ENCODE peak calls at places on chromosome 19, in ten cellular contexts. F, Z, B, T, P, H, W, S, A and O are unnamed samples.

GRCh38 chr19:12065100-12065538 is 588 bp downstream of the ZNF844 start:
- DNase-seq in S (no peak), P (peak; percentile 58), Z (peak; percentile 31), F (no peak), A (peak; percentile 26), H (peak; percentile 68), W (peak; percentile 38), B (peak; percentile 47), T (no peak), O (no peak)

GRCh38 chr19:33905473-33905936 is 108.8 kb downstream of the KCTD15 start:
- DNase-seq in S (no peak), B (no peak), P (no peak), W (no peak), F (no peak), Z (peak; percentile 28), T (no peak), A (no peak), H (peak; percentile 46), O (no peak)

GRCh38 chr19:54096642-54097106 is 3.9 kb downstream of the OSCAR start:
- DNase-seq in W (peak; percentile 17), F (no peak), S (no peak), H (peak; percentile 58), Z (no peak), P (no peak), A (no peak), T (no peak), B (peak; percentile 57), O (peak; percentile 32)

GRCh38 chr19:51111606-51112005 is 3.4 kb upstream of the CTU1 start:
- DNase-seq in A (peak; percentile 25), H (no peak), W (no peak), S (no peak), P (no peak), F (no peak), Z (no peak), B (no peak), T (no peak), O (no peak)

GRCh38 chr19:2636897-2637683 is 65.4 kb downstream of the GNG7 start:
- DNase-seq in H (peak; percentile 59), B (peak; percentile 40), Z (peak; percentile 65), S (peak; percentile 37), T (no peak), A (peak; percentile 61), W (peak; percentile 31), P (no peak), F (peak; percentile 75), O (no peak)

GRCh38 chr19:10450853-10451609 is 30.7 kb downstream of the PDE4A start:
- DNase-seq in W (no peak), A (peak; percentile 75), Z (no peak), B (no peak), S (no peak), H (no peak), F (no peak), P (no peak), T (no peak), O (peak; percentile 76)

GRCh38 chr19:1747285-1748114 is 5.8 kb upstream of the ONECUT3 start:
- DNase-seq in B (peak; percentile 77), A (peak; percentile 69), H (peak; percentile 73), P (no peak), Z (peak; percentile 40), W (peak; percentile 80), T (peak; percentile 93), S (peak; percentile 69), F (peak; percentile 55), O (peak; percentile 49)

GRCh38 chr19:40995355-40995754 is 4.3 kb downstream of the CYP2B6 start:
- DNase-seq in F (no peak), T (no peak), A (no peak), Z (no peak), S (no peak), H (no peak), B (no peak), W (no peak), P (no peak), O (no peak)

GRCh38 chr19:15673176-15673654 is 328 bp downstream of the CYP4F12 start:
- DNase-seq in W (no peak), S (no peak), A (no peak), Z (no peak), F (peak; percentile 20), B (no peak), P (no peak), H (no peak), T (no peak), O (no peak)
- H3K4me3 ChIP-seq in W (no peak overlapping the region), S (no peak overlapping the region), A (no peak overlapping the region), Z (no peak overlapping the region), F (no peak overlapping the region), B (no peak overlapping the region), P (no peak overlapping the region), H (no peak overlapping the region), T (no peak overlapping the region), O (no peak overlapping the region)

DNA sequence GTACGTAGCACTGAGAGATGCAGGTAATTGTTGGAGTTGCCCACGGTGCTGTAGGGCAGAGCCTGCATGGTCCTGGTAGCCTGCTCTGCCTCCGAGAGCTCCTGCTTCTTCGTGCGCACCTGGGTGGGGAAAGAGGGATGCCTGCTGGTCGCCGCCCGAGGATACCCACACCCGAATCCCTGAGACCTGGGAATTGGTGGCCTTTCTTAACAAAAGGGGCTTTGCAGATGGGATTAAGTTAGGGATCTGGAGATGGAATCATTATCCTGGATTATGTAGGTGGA is 9.4 kb downstream of the C3 start:
- DNase-seq in Z (no peak), T (no peak), S (no peak), F (no peak), H (no peak), P (no peak), B (no peak), W (no peak), A (no peak), O (no peak)
- H3K4me3 ChIP-seq in Z (no peak overlapping the region), T (no peak overlapping the region), S (no peak overlapping the region), F (no peak overlapping the region), H (no peak overlapping the region), P (no peak overlapping the region), B (no peak overlapping the region), W (no peak overlapping the region), A (no peak overlapping the region), O (no peak overlapping the region)

GRCh38 chr19:45998834-45999233 is 3.6 kb downstream of the CCDC61 start:
- DNase-seq in W (no peak), B (no peak), F (no peak), H (no peak), Z (no peak), T (no peak), P (no peak), A (no peak), S (no peak), O (no peak)

GRCh38 chr19:45996933-45997332 is 1.7 kb downstream of the CCDC61 start:
- DNase-seq in H (no peak), W (no peak), P (no peak), B (no peak), F (no peak), A (no peak), T (no peak), Z (no peak), S (no peak), O (no peak)

GRCh38 chr19:45995715-45996385 is 583 bp downstream of the CCDC61 start:
- DNase-seq in Z (no peak), P (no peak), S (no peak), W (peak; percentile 67), T (no peak), F (no peak), H (peak; percentile 26), B (peak; percentile 54), A (no peak), O (no peak)

GRCh38 chr19:45994456-45994988 is 745 bp upstream of the CCDC61 start:
- DNase-seq in W (no peak), F (no peak), P (no peak), A (no peak), S (no peak), B (peak; percentile 23), H (no peak), T (no peak), Z (no peak), O (no peak)

DNA sequence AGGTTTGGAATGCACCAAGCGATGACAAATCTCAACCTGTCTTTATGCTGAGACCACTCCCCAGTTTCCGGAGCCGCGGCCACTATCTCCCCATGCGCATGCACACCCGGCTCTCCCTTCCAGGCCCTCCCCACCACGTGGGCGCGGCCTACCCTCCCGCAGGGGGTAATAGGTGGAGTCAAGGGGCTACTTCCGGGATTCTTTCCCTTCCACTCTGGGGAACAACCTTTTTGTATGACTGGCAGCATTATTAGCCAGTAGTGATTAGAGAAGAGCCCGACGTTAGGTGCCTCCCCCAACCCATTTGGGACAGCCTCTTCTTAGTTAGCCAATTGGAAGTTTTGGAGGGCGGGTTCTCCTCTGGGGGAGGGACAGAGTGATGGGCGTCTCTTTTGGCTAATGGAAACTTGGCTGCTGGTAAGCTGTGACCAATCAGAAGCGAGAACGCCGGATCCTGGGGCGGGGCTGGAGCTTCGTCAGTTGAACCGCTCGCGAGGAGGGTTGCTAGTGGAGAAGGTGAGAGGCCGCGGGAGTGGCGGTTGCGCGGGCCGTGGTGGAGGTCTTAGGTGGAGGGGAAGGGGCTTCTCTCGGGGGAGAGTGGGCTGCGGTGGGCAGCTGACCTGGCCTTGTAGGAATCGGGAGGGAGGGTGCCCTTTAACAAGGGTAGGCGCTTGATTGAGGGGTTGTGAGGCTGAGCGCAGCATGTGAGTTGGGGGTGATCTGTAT is at the start of gene CCDC61:
- DNase-seq in S (peak; percentile 100), T (peak; percentile 99), P (peak; percentile 97), F (peak; percentile 95), A (peak; percentile 100), W (peak; percentile 99), Z (peak; percentile 98), H (peak; percentile 100), B (peak; percentile 100), O (peak; percentile 99)
- H3K4me3 ChIP-seq in S (peak within 1 kb of the TSS; percentile 63), T (peak within 1 kb of the TSS; percentile 88), P (peak within 1 kb of the TSS; percentile 75), F (peak within 1 kb of the TSS; percentile 77), A (peak within 1 kb of the TSS; percentile 93), W (peak within 1 kb of the TSS; percentile 83), Z (peak within 1 kb of the TSS; percentile 73), H (peak within 1 kb of the TSS; percentile 88), B (peak within 1 kb of the TSS; percentile 95), O (peak within 1 kb of the TSS; percentile 49)

GRCh38 chr19:6221878-6222746 is 57.7 kb downstream of the MLLT1 start:
- DNase-seq in S (no peak), P (no peak), T (no peak), W (no peak), A (no peak), B (no peak), Z (no peak), H (no peak), F (no peak), O (no peak)

GRCh38 chr19:6219147-6219525 is 60.6 kb downstream of the MLLT1 start:
- DNase-seq in F (no peak), H (no peak), S (no peak), T (no peak), Z (no peak), B (no peak), P (no peak), W (no peak), A (no peak), O (no peak)

GRCh38 chr19:6221220-6221877 is 58.4 kb downstream of the MLLT1 start:
- DNase-seq in S (no peak), P (no peak), A (no peak), H (no peak), T (no peak), Z (no peak), F (no peak), B (no peak), W (no peak), O (no peak)

GRCh38 chr19:6219592-6220290 is 60.0 kb downstream of the MLLT1 start:
- DNase-seq in P (no peak), B (no peak), H (no peak), Z (no peak), W (no peak), T (no peak), S (no peak), A (no peak), F (no peak), O (no peak)

DNA sequence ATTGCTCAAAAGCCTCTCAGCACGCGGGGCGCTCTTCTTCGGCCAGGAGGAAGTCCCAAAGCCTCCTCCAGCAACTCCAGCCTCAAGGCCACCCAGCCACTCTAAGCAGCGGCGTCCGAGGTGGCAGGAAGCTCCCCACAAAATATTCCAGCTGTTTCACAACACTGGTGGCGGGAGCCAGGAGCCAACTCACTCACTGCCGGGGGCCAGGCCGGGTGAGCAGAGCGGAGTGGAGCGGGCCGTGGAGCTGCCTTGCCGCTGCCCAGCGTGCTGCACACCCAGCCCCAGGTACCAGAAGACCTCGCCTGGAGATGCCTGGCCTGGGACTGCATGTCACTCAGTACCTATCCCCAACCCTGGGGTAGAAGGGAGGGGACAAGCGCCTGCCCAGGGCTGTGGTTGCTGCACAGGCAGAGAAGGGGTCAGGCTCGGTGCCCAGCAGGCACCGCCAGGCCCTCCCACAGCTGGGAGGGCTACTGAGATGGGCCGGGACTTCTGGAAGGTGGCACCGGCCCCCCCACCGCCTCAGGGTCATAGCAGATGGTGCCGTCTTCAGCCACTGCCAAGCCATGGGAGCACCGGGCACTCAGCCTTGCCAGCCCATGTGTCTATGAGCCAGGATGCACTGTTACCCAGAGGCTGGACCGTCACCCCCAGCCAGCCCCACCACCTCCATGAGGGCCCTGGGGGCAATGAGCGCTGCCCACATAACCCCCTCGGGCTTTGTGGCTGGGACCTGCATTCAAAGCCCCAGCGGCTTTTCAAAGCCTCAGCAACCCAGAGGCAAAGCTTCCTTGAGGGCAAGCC is 59.2 kb downstream of the MLLT1 start:
- DNase-seq in A (no peak), B (peak; percentile 71), P (no peak), Z (peak; percentile 35), S (no peak), H (peak; percentile 53), T (no peak), F (no peak), W (peak; percentile 64), O (no peak)
- H3K4me3 ChIP-seq in A (no peak overlapping the region), B (no peak overlapping the region), P (no peak overlapping the region), Z (no peak overlapping the region), S (no peak overlapping the region), H (no peak overlapping the region), T (no peak overlapping the region), F (no peak overlapping the region), W (no peak overlapping the region), O (no peak overlapping the region)